ENCODE peak calls at places on chromosomes 3 and 15, in four cellular contexts. One of them, this sample, is unnamed.

GRCh38 chr3:119368243-119368800 is 74.1 kb downstream of the ARHGAP31 start:
- DNase-seq in NB4: no peak
- DNase-seq in ovary: no peak
- DNase-seq in epithelial cell of proximal tubule: no peak
- DNase-seq in this sample: no peak

GRCh38 chr15:70192041-70192440 is 94.3 kb upstream of the TLE3 start:
- DNase-seq in ovary: no peak
- DNase-seq in NB4: no peak
- DNase-seq in epithelial cell of proximal tubule: no peak
- DNase-seq in this sample: no peak

GRCh38 chr3:13827256-13827655 is 52.6 kb downstream of the WNT7A start:
- DNase-seq in NB4: no peak
- DNase-seq in epithelial cell of proximal tubule: no peak
- DNase-seq in ovary: no peak
- DNase-seq in this sample: no peak

GRCh38 chr3:46692566-46692983 is 904 bp downstream of the ALS2CL start:
- DNase-seq in NB4: no peak
- DNase-seq in ovary: peak
- DNase-seq in epithelial cell of proximal tubule: peak
- DNase-seq in this sample: peak

GRCh38 chr15:81400640-81401236 is 26.7 kb upstream of the TMC3 start:
- DNase-seq in NB4: peak
- DNase-seq in ovary: no peak
- DNase-seq in epithelial cell of proximal tubule: peak
- DNase-seq in this sample: no peak

GRCh38 chr3:51686512-51687215 is 15.6 kb downstream of the TEX264 start:
- DNase-seq in NB4: peak
- DNase-seq in ovary: no peak
- DNase-seq in epithelial cell of proximal tubule: no peak
- DNase-seq in this sample: no peak

GRCh38 chr3:188558343-188559068 is 404.5 kb downstream of the LPP start:
- DNase-seq in epithelial cell of proximal tubule: no peak
- DNase-seq in NB4: no peak
- DNase-seq in ovary: no peak
- DNase-seq in this sample: no peak

GRCh38 chr3:17935217-17935616 is 192.8 kb upstream of the TBC1D5 start:
- DNase-seq in epithelial cell of proximal tubule: no peak
- DNase-seq in ovary: no peak
- DNase-seq in NB4: no peak
- DNase-seq in this sample: no peak

GRCh38 chr15:66995257-66995656 is 70.1 kb upstream of the SMAD3 start:
- DNase-seq in epithelial cell of proximal tubule: no peak
- DNase-seq in ovary: no peak
- DNase-seq in NB4: no peak
- DNase-seq in this sample: no peak

GRCh38 chr3:57962448-57962834 is 45.8 kb upstream of the FLNB start:
- DNase-seq in ovary: no peak
- DNase-seq in epithelial cell of proximal tubule: no peak
- DNase-seq in NB4: no peak
- DNase-seq in this sample: no peak

GRCh38 chr3:57960174-57960505 is 48.1 kb upstream of the FLNB start:
- DNase-seq in epithelial cell of proximal tubule: no peak
- DNase-seq in NB4: no peak
- DNase-seq in ovary: no peak
- DNase-seq in this sample: no peak

GRCh38 chr3:57963811-57964346 is 44.3 kb upstream of the FLNB start:
- DNase-seq in NB4: no peak
- DNase-seq in ovary: no peak
- DNase-seq in epithelial cell of proximal tubule: no peak
- DNase-seq in this sample: no peak

GRCh38 chr3:57961177-57961827 is 46.9 kb upstream of the FLNB start:
- DNase-seq in epithelial cell of proximal tubule: no peak
- DNase-seq in NB4: no peak
- DNase-seq in ovary: no peak
- DNase-seq in this sample: no peak

DNA sequence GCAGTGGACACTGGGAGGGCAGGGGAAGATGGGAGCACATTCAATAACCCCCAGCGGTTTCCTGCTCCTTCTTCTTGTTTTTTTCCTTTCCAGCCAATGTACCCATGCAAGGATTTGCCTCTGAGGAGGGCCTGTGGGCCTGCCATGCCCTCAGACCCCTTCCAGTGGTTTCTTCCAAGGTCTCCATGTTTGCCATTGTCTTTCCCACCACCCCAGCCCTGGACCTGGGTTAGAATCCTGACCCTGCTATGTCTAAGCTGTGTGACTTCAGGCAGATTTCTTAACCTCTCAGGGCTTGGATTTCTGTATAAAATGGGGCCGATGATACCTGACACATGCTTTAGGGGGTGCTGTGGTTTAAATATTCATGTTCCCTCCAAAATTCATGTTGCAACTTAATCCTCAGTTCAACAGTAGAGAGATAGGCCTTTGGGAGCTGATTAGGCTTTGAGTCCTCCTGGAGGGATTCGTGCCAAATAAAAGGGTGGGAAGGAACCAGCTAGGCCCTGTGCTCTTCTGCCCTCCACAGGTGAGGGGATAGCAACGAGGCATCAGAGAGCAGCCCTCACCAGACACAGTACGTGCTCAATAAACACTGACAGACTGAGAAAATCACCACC is 46.3 kb upstream of the FLNB start:
- DNase-seq in ovary: no peak
- DNase-seq in epithelial cell of proximal tubule: no peak
- DNase-seq in NB4: peak
- DNase-seq in this sample: no peak
- TF ChIP-seq CTCF in ovary: no peak
- TF ChIP-seq CTCF in epithelial cell of proximal tubule: peak
- TF ChIP-seq CTCF in NB4: peak
- TF ChIP-seq CTCF in this sample: peak

GRCh38 chr3:186786810-186787375 is 3.5 kb downstream of the EIF4A2 start:
- DNase-seq in epithelial cell of proximal tubule: no peak
- DNase-seq in ovary: no peak
- DNase-seq in NB4: no peak
- DNase-seq in this sample: no peak

GRCh38 chr3:186785517-186786018 is 2.2 kb downstream of the EIF4A2 start:
- DNase-seq in NB4: no peak
- DNase-seq in ovary: no peak
- DNase-seq in epithelial cell of proximal tubule: no peak
- DNase-seq in this sample: no peak

GRCh38 chr3:186783731-186784515 is 546 bp downstream of the EIF4A2 start:
- DNase-seq in ovary: peak
- DNase-seq in epithelial cell of proximal tubule: no peak
- DNase-seq in NB4: peak
- DNase-seq in this sample: no peak

GRCh38 chr3:186783070-186783730 is at the start of gene EIF4A2:
- DNase-seq in NB4: peak
- DNase-seq in epithelial cell of proximal tubule: peak
- DNase-seq in ovary: peak
- DNase-seq in this sample: no peak

GRCh38 chr3:186784820-186785516 is 1.6 kb downstream of the EIF4A2 start:
- DNase-seq in ovary: no peak
- DNase-seq in epithelial cell of proximal tubule: no peak
- DNase-seq in NB4: no peak
- DNase-seq in this sample: no peak
- H3K4me3 ChIP-seq in ovary: peak
- H3K4me3 ChIP-seq in epithelial cell of proximal tubule: peak
- H3K4me3 ChIP-seq in NB4: peak
- H3K4me3 ChIP-seq in this sample: peak

GRCh38 chr3:178434206-178434805 is 101.9 kb upstream of the KCNMB2 start:
- DNase-seq in epithelial cell of proximal tubule: no peak
- DNase-seq in ovary: no peak
- DNase-seq in NB4: peak
- DNase-seq in this sample: no peak
- TF ChIP-seq CTCF in epithelial cell of proximal tubule: peak
- TF ChIP-seq CTCF in ovary: no peak
- TF ChIP-seq CTCF in NB4: no peak
- TF ChIP-seq CTCF in this sample: peak

DNA sequence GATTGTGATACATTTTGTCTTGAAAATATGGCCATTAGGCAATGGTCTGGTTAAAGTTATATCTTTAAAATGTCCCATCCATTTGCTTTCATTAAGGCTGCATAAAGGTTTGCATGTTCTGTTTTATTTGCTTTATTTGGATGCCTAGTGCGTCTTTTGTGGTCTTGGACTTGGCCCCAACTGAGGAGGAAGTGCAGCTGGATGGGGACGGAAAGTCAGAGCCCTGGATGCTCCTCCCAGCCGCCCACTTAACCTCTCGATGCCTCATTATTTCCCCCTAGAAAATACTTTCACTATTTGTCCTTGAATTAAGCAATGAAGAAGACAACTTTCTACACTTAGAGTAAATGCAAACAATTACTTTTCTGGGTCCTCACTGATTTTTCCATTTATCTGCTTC is 898.2 kb downstream of the MCTP2 start:
- DNase-seq in ovary: no peak
- DNase-seq in epithelial cell of proximal tubule: no peak
- DNase-seq in NB4: peak
- DNase-seq in this sample: no peak
- H3K4me3 ChIP-seq in ovary: no peak
- H3K4me3 ChIP-seq in epithelial cell of proximal tubule: no peak
- H3K4me3 ChIP-seq in NB4: no peak
- H3K4me3 ChIP-seq in this sample: no peak

GRCh38 chr3:182490601-182491485 is 302.5 kb upstream of the ATP11B start:
- DNase-seq in epithelial cell of proximal tubule: no peak
- DNase-seq in NB4: peak
- DNase-seq in ovary: no peak
- DNase-seq in this sample: no peak
- TF ChIP-seq CTCF in epithelial cell of proximal tubule: peak
- TF ChIP-seq CTCF in NB4: peak
- TF ChIP-seq CTCF in ovary: no peak
- TF ChIP-seq CTCF in this sample: peak

DNA sequence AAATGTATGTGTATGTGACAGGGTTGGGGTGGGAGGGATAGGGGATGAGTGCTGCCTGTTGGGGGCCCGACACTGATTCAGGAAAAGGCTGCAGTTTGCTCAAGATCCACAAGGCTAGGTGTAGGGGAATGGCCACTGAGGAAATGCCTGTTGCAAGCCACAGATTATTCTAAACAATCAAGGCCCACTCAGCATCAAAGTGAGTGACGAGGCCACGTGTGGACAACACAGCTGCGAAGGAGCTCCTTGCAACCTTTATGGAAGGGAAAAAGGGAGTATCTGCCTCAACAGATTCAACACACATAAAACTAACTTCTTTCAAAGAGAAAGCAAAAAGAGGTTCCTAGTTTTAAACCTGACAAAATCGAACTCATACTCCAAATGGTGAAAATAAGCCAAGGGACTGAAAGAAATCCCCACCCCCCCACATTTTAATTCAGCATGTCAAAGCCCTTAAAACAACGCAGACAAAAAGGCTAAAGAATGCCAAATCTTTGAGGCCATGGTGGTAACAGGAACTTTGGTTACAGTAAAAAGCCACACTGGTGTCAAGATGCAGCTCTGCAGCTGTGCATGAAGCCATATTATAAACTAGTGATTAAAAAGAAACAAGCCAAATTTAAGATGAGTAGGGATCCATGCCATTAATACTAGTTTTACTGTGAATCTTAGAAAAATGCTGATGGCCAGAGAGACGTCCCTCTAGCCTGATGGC is 3.6 kb downstream of the POLG start:
- DNase-seq in epithelial cell of proximal tubule: no peak
- DNase-seq in NB4: no peak
- DNase-seq in ovary: no peak
- DNase-seq in this sample: no peak
- H3K4me3 ChIP-seq in epithelial cell of proximal tubule: no peak
- H3K4me3 ChIP-seq in NB4: peak
- H3K4me3 ChIP-seq in ovary: no peak
- H3K4me3 ChIP-seq in this sample: no peak

DNA sequence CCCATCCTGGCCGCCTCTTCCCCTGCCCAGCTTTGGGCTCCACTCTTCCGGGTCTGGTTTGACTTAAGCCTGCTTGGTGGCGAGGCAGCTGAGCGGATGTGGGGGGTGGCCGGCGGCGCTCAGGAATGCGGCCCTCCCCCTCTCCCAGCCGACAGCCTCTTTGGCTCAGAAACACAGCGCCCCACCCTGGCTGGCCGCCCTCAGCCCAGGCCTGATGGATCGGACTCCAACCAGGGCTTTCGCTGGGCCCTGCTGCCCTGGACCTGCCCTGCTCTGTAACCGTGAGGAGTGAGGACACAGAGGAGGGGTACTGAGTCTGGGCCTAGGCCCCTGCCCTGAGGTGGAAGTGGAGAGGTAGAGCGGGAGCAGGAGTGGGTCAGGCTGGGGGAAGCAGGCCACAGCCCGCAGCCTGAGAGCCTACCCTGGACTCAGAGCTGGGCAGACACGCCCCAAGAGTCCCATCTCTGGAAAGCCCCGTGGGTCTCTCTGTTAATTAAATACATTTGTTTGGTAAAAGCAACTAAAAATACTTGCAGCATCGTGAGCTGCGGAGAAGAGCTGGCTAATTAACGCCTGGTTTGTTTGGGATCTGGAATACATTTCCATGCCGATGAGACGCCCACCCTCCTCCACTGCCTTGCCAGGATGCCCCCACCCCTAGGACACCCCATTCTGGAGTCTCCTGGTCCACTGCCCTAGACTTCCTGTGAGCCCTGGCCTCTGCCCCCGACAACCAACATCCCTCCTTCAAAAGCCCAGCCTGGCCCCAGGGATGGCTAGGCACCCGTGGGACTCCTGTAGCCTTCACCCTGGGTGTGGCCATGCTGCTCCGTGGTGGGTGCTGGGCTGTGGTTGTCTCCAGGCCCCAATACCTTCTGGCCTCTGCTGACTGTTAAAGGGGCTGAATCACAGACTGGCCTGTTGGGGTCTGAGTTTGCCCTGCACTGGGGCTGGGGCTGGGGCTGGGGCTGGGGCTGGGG is 19.6 kb downstream of the PLXNA1 start:
- DNase-seq in ovary: peak
- DNase-seq in epithelial cell of proximal tubule: no peak
- DNase-seq in NB4: peak
- DNase-seq in this sample: peak
- TF ChIP-seq CTCF in ovary: peak
- TF ChIP-seq CTCF in epithelial cell of proximal tubule: peak
- TF ChIP-seq CTCF in NB4: no peak
- TF ChIP-seq CTCF in this sample: peak

GRCh38 chr3:29141197-29141911 is 139.5 kb upstream of the RBMS3 start:
- DNase-seq in NB4: no peak
- DNase-seq in epithelial cell of proximal tubule: no peak
- DNase-seq in ovary: no peak
- DNase-seq in this sample: no peak
- H3K4me3 ChIP-seq in NB4: no peak
- H3K4me3 ChIP-seq in epithelial cell of proximal tubule: no peak
- H3K4me3 ChIP-seq in ovary: no peak
- H3K4me3 ChIP-seq in this sample: no peak